ENCODE peak calls at places on chromosomes 2 and 18, in five cellular contexts. T, E, P, W and U are unnamed samples. For H3K4me1, the result is how much of the 10 kb centered on the place peaks cover.

GRCh38 chr2:209938906-209939305 is 63.5 kb upstream of the RPE start:
- DNase-seq in T (no peak), E (no peak), P (no peak), W (no peak), U (no peak)

GRCh38 chr18:50813353-50813752 is 6.5 kb downstream of the MRO start:
- DNase-seq in T (no peak), E (no peak), P (no peak), W (no peak), U (no peak)

GRCh38 chr2:198441246-198441645 is 636.9 kb downstream of the PLCL1 start:
- DNase-seq in T (no peak), E (no peak), P (no peak), W (no peak), U (no peak)

GRCh38 chr2:169613876-169614275 is 29.7 kb downstream of the PPIG start:
- DNase-seq in T (no peak), E (no peak), P (no peak), W (no peak), U (no peak)

GRCh38 chr18:2444201-2444875 is 127.0 kb downstream of the METTL4 start:
- DNase-seq in T (no peak), E (no peak), P (no peak), W (no peak), U (no peak)

GRCh38 chr2:216006164-216006663 is 7.1 kb downstream of the MREG start:
- DNase-seq in T (peak), E (no peak), P (peak), W (no peak), U (no peak)

GRCh38 chr2:11203480-11203879 is 48.2 kb downstream of the SLC66A3 start:
- DNase-seq in T (no peak), E (no peak), P (peak), W (no peak), U (no peak)

GRCh38 chr2:127342101-127342500 is 45.7 kb downstream of the MAP3K2 start:
- DNase-seq in T (no peak), E (no peak), P (no peak), W (no peak), U (no peak)

GRCh38 chr18:48197819-48198218 is 211.4 kb downstream of the ZBTB7C start:
- DNase-seq in T (no peak), E (no peak), P (no peak), W (no peak), U (no peak)

GRCh38 chr2:85892216-85892944 is 3.6 kb upstream of the ST3GAL5 start:
- DNase-seq in T (no peak), E (no peak), P (no peak), W (no peak), U (no peak)

GRCh38 chr2:119645173-119645846 is 33.7 kb upstream of the TMEM177 start:
- DNase-seq in T (no peak), E (no peak), P (peak), W (no peak), U (no peak)

GRCh38 chr2:85737481-85737880 is 16.3 kb upstream of the ATOH8 start:
- DNase-seq in T (peak), E (peak), P (no peak), W (peak), U (no peak)

GRCh38 chr2:28080911-28081310 is 190.4 kb downstream of the BABAM2 start:
- DNase-seq in T (no peak), E (no peak), P (peak), W (peak), U (no peak)

GRCh38 chr2:46780411-46780800 is 135.2 kb downstream of the MCFD2 start:
- DNase-seq in T (no peak), E (no peak), P (peak), W (peak), U (peak)

GRCh38 chr2:460861-461260 is 173.0 kb upstream of the ALKAL2 start:
- DNase-seq in T (no peak), E (no peak), P (no peak), W (no peak), U (no peak)

GRCh38 chr18:58049000-58049688 is 5.1 kb downstream of the NEDD4L start:
- DNase-seq in T (no peak), E (no peak), P (no peak), W (no peak), U (no peak)

GRCh38 chr2:37201208-37201607 is 4.9 kb downstream of the CEBPZOS start:
- DNase-seq in T (no peak), E (no peak), P (no peak), W (no peak), U (no peak)

GRCh38 chr2:95272299-95272751 is 1.9 kb upstream of the PROM2 start:
- DNase-seq in T (no peak), E (peak), P (no peak), W (no peak), U (no peak)

GRCh38 chr2:168300460-168300859 is 53.1 kb upstream of the STK39 start:
- DNase-seq in T (no peak), E (no peak), P (no peak), W (no peak), U (no peak)

GRCh38 chr2:98160574-98160973 is 73.6 kb downstream of the VWA3B start:
- DNase-seq in T (no peak), E (no peak), P (no peak), W (no peak), U (no peak)

GRCh38 chr2:241417626-241418025 is 61.5 kb downstream of the FARP2 start:
- DNase-seq in T (no peak), E (no peak), P (no peak), W (no peak), U (no peak)

GRCh38 chr2:115573756-115574155 is 1131.3 kb downstream of the DPP10 start:
- DNase-seq in T (no peak), E (no peak), P (no peak), W (no peak), U (no peak)

GRCh38 chr2:161847910-161848309 is 223.7 kb downstream of the SLC4A10 start:
- DNase-seq in T (no peak), E (no peak), P (no peak), W (no peak), U (no peak)

GRCh38 chr2:9388950-9389911 is 34.1 kb downstream of the ITGB1BP1 start:
- DNase-seq in T (peak), E (peak), P (no peak), W (no peak), U (no peak)

GRCh38 chr2:191915750-191916149 is 68.9 kb upstream of the CAVIN2 start:
- DNase-seq in T (no peak), E (no peak), P (no peak), W (no peak), U (no peak)

GRCh38 chr2:8575011-8575750 is 106.7 kb upstream of the ID2 start:
- DNase-seq in T (no peak), E (peak), P (no peak), W (peak), U (no peak)

GRCh38 chr2:233350708-233351107 is 3.6 kb upstream of the DGKD start:
- DNase-seq in T (peak), E (no peak), P (peak), W (peak), U (peak)

GRCh38 chr2:54574107-54574859 is 118.2 kb downstream of the SPTBN1 start:
- DNase-seq in T (peak), E (no peak), P (peak), W (no peak), U (no peak)

GRCh38 chr2:72712304-72712703 is 113.5 kb downstream of the EXOC6B start:
- DNase-seq in T (no peak), E (no peak), P (no peak), W (no peak), U (no peak)

GRCh38 chr2:75833386-75833785 is 122.7 kb upstream of the GCFC2 start:
- DNase-seq in T (no peak), E (no peak), P (no peak), W (no peak), U (no peak)

GRCh38 chr2:48508461-48509124 is 21.4 kb upstream of the STON1 start:
- DNase-seq in T (peak), E (no peak), P (peak), W (peak), U (no peak)

GRCh38 chr2:233240897-233241296 is 10.6 kb upstream of the ATG16L1 start:
- DNase-seq in T (no peak), E (no peak), P (no peak), W (no peak), U (no peak)

GRCh38 chr2:179044500-179044899 is 5.4 kb downstream of the CCDC141 start:
- DNase-seq in T (no peak), E (no peak), P (no peak), W (no peak), U (no peak)

GRCh38 chr2:64888591-64889309 is 100.4 kb upstream of the SLC1A4 start:
- DNase-seq in T (no peak), E (no peak), P (peak), W (no peak), U (peak)

GRCh38 chr2:172438064-172438421 is 10.7 kb downstream of the ITGA6 start:
- DNase-seq in T (no peak), E (no peak), P (no peak), W (no peak), U (no peak)

GRCh38 chr18:35026407-35027061 is 14.7 kb upstream of the MAPRE2 start:
- DNase-seq in T (no peak), E (no peak), P (no peak), W (no peak), U (no peak)

GRCh38 chr2:242001853-242002252 is 132.3 kb downstream of the RTP5 start:
- DNase-seq in T (no peak), E (no peak), P (no peak), W (no peak), U (no peak)

GRCh38 chr18:60506682-60507081 is 134.1 kb upstream of the MC4R start:
- DNase-seq in T (no peak), E (no peak), P (no peak), W (no peak), U (no peak)

GRCh38 chr2:63053235-63053888 is 2.7 kb downstream of the OTX1 start:
- DNase-seq in T (no peak), E (no peak), P (no peak), W (no peak), U (no peak)

GRCh38 chr2:63055510-63056308 is 5.1 kb downstream of the OTX1 start:
- DNase-seq in T (no peak), E (no peak), P (no peak), W (no peak), U (peak)

GRCh38 chr2:63052411-63053234 is 2.0 kb downstream of the OTX1 start:
- DNase-seq in T (no peak), E (no peak), P (no peak), W (no peak), U (peak)

GRCh38 chr2:63054812-63055509 is 4.3 kb downstream of the OTX1 start:
- DNase-seq in T (no peak), E (no peak), P (no peak), W (no peak), U (no peak)

DNA sequence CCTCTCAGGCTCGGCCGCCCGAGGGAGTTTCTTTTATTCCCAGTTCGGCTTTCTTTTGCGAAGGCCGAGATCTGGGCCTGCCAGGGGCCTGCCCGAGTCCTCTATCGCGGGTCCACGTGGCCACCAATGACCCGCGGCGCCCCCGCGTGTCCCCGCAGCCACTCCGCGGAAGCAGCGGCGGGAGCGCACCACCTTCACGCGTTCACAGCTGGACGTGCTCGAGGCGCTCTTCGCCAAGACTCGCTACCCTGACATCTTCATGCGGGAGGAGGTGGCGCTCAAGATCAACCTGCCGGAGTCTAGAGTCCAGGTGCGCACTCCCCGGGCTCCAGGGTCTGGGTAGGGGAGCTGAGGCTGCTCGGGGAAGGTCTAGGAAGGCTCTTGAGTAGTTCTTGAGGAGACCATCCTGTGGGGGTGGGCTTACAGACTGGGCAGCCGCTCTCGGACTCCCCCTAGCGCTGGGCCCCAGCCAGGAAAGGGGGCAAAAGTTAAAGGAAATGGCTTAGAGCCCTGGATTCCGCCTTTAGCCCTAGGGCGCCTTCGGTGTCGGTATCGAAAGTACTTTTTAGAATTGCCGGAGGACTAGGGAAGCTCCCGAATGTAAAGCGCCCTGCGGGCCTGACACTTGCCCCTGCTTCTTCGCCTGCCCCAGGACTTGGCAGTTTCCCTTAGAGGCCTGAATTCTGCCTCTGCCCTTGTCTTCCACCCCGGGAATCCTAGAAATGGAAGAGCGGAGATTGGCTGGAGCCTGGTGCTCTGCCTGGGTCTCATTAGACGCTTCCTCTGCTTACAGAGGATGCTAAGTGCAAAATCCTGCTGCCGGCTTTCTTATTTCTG is 3.5 kb downstream of the OTX1 start:
- DNase-seq in T (no peak), E (no peak), P (peak), W (peak), U (no peak)
- H3K4me3 ChIP-seq in T (no peak), E (peak), P (no peak), W (no peak), U (peak)

DNA sequence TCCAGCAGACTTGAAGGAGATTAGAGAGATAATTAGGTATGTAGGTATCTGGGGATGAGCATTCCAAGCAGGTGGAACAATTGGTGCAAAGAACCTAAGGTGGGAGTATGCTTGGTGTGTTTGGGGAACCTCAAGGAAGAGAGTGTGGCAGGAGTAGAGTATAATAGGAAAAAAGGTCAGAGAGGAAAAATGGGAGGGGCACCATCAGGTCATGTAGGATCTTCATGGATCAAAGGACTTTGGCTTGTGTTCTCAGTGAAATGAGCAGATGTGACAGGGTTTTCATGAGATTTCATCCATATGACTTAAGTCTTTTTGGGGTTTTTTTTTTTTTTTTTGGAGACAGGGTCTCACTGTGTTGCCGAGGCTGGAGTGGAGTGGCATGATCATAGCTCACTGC is 47.3 kb downstream of the RBBP8 start:
- DNase-seq in T (no peak), E (no peak), P (no peak), W (no peak), U (no peak)
- TF ChIP-seq POLR2A in T (no peak), E (no peak), P (no peak), W (no peak), U (no peak)

DNA sequence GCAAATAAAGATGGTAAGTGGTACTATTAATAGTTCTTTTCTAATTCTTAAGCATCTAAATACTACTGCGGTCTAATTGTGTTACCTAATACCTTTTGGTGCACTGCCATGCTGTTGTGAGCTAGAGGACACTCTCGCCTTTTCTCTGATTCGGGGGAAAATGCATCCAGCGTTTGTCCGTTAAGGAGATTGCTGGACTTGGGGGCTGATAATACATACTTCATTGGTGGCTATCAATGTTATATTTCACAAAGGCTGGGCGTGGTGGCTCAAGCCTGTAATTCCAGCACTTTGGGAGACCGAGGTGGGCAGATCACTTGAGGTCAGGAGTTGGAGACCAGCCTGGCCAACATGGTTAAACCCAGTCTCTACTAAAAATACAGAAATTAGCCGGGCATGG is 141.7 kb upstream of the TWIST2 start:
- DNase-seq in T (no peak), E (no peak), P (no peak), W (no peak), U (no peak)
- H3K4me1 ChIP-seq in T (under half), E (under half), P (under half), W (under half), U (under half)

GRCh38 chr2:181680937-181681811 is 857 bp upstream of the NEUROD1 start:
- DNase-seq in T (no peak), E (no peak), P (no peak), W (no peak), U (no peak)
- H3K4me3 ChIP-seq in T (no peak), E (no peak), P (no peak), W (no peak), U (peak)

GRCh38 chr2:15119722-15120175 is 441.4 kb downstream of the NBAS start:
- DNase-seq in T (no peak), E (no peak), P (no peak), W (no peak), U (no peak)
- TF ChIP-seq POLR2A in T (no peak), E (no peak), P (no peak), W (no peak), U (no peak)

GRCh38 chr2:205702576-205702975 is 20.3 kb downstream of the NRP2 start:
- DNase-seq in T (no peak), E (no peak), P (peak), W (no peak), U (no peak)

GRCh38 chr2:205698556-205699282 is 16.4 kb downstream of the NRP2 start:
- DNase-seq in T (no peak), E (no peak), P (no peak), W (no peak), U (no peak)

GRCh38 chr2:205699554-205700289 is 17.4 kb downstream of the NRP2 start:
- DNase-seq in T (no peak), E (no peak), P (no peak), W (no peak), U (no peak)

GRCh38 chr2:205701509-205701908 is 19.2 kb downstream of the NRP2 start:
- DNase-seq in T (no peak), E (no peak), P (no peak), W (no peak), U (no peak)

DNA sequence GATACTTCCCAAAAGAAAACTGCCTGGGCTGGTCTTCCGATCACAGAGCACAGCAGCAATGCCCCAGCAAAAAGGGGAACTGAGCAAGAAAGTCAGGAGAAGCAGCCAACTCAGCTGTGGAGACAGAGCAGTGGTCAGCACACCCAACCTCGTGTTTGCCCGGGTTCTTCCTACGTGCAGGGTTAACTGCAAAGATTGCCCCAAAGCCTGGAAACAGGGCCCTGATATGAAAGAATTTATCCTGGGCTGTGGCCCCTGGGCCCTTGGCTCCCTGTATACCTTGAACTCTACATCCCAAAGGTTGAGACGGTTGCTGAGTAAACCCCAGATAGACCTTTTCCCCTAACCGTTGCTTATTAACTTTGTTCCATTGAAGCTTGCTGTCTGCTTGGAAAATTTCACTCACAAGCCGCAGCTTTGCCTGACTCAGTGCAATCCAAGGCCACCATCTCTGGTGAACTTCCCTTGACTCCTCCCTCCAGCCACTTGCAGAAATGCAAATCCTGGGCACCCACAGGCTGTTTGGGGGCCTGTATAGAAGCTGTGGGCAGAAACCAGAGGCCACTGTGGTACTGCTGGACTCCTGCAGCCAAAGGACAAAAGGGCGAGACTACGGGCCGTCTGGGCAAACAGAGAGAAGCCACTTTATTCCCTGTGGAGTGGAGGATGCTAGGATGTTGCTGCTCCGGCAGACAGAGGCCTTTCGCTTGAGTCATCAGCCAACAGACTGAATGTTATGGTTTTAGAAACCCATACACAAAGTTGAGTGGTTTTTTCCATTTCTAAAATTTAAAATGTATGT is 18.2 kb downstream of the NRP2 start:
- DNase-seq in T (peak), E (no peak), P (peak), W (no peak), U (no peak)
- H3K4me1 ChIP-seq in T (half or more), E (under half), P (half or more), W (under half), U (under half)

GRCh38 chr2:45170191-45170975 is 161.1 kb upstream of the SIX2 start:
- DNase-seq in T (no peak), E (no peak), P (no peak), W (no peak), U (peak)

GRCh38 chr2:45172993-45173392 is 163.7 kb upstream of the SIX2 start:
- DNase-seq in T (no peak), E (no peak), P (no peak), W (no peak), U (no peak)

GRCh38 chr2:45169339-45170190 is 160.3 kb upstream of the SIX2 start:
- DNase-seq in T (no peak), E (no peak), P (peak), W (no peak), U (peak)

GRCh38 chr2:45168731-45169338 is 159.6 kb upstream of the SIX2 start:
- DNase-seq in T (no peak), E (no peak), P (peak), W (no peak), U (no peak)

DNA sequence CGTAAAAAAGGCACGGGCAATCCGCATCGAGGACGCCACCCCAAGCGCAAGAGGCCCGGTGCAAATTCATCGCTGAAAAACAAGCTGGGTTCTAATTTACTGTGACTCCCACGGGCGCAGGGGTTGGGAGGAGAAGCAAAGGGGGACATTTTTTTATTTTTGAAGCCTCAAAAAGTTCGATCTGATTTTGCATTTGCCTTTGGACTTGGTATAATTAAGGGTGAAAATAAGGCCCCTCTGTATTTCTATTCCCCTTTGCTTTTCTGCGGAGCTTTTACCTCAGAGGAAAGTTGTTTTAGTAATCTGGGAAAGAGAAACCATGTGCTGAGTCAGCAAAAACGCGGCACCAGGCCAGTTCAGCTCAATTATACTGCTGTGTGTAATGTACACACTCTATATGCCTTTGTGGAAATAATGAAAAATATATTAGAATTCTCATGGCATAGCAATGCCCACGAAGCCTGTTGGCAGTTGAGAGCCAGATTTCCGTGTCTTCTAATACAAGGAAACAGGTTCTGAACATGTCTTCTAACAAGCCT is 161.8 kb upstream of the SIX2 start:
- DNase-seq in T (no peak), E (no peak), P (no peak), W (no peak), U (no peak)
- H3K4me3 ChIP-seq in T (no peak), E (no peak), P (no peak), W (no peak), U (no peak)